ENCODE peak calls at places on chromosome 21, in five cellular contexts. One of them, this sample, is unnamed.
A peak's percentile ranks its signal among the peaks of the same experiment; 100 is the strongest.

GRCh38 chr21:46675595-46676280 is 40.3 kb downstream of the PRMT2 start:
- DNase-seq in NB4: no peak
- DNase-seq in cardiac muscle cell: peak; percentile 15
- DNase-seq in brain microvascular endothelial cell: no peak
- DNase-seq in fibroblast of mammary gland: no peak
- DNase-seq in this sample: no peak

GRCh38 chr21:46129846-46130651 is 25.3 kb downstream of the FTCD start:
- DNase-seq in NB4: no peak
- DNase-seq in cardiac muscle cell: no peak
- DNase-seq in brain microvascular endothelial cell: no peak
- DNase-seq in fibroblast of mammary gland: peak; percentile 19
- DNase-seq in this sample: no peak

GRCh38 chr21:38771536-38771935 is 34.2 kb upstream of the ETS2 start:
- DNase-seq in NB4: no peak
- DNase-seq in cardiac muscle cell: no peak
- DNase-seq in brain microvascular endothelial cell: no peak
- DNase-seq in fibroblast of mammary gland: no peak
- DNase-seq in this sample: no peak

GRCh38 chr21:41547111-41547510 is 39.2 kb upstream of the TMPRSS2 start:
- DNase-seq in NB4: no peak
- DNase-seq in cardiac muscle cell: no peak
- DNase-seq in brain microvascular endothelial cell: no peak
- DNase-seq in fibroblast of mammary gland: no peak
- DNase-seq in this sample: no peak

GRCh38 chr21:39332175-39332574 is 16.7 kb downstream of the HMGN1 start:
- DNase-seq in NB4: no peak
- DNase-seq in cardiac muscle cell: no peak
- DNase-seq in brain microvascular endothelial cell: no peak
- DNase-seq in fibroblast of mammary gland: no peak
- DNase-seq in this sample: no peak

GRCh38 chr21:39593522-39593921 is 19.2 kb upstream of the B3GALT5 start:
- DNase-seq in NB4: no peak
- DNase-seq in cardiac muscle cell: no peak
- DNase-seq in brain microvascular endothelial cell: no peak
- DNase-seq in fibroblast of mammary gland: no peak
- DNase-seq in this sample: no peak

GRCh38 chr21:38839683-38840286 is 34.1 kb downstream of the ETS2 start:
- DNase-seq in NB4: peak; percentile 55
- DNase-seq in cardiac muscle cell: peak; percentile 94
- DNase-seq in brain microvascular endothelial cell: peak; percentile 94
- DNase-seq in fibroblast of mammary gland: peak; percentile 97
- DNase-seq in this sample: no peak

GRCh38 chr21:41612674-41613250 is 104.8 kb upstream of the TMPRSS2 start:
- DNase-seq in NB4: peak; percentile 45
- DNase-seq in cardiac muscle cell: peak; percentile 97
- DNase-seq in brain microvascular endothelial cell: peak; percentile 42
- DNase-seq in fibroblast of mammary gland: peak; percentile 95
- DNase-seq in this sample: peak; percentile 72

GRCh38 chr21:18499761-18500376 is 96.3 kb upstream of the TMPRSS15 start:
- DNase-seq in NB4: peak; percentile 56
- DNase-seq in cardiac muscle cell: peak; percentile 50
- DNase-seq in brain microvascular endothelial cell: peak; percentile 44
- DNase-seq in fibroblast of mammary gland: peak; percentile 48
- DNase-seq in this sample: peak; percentile 67

GRCh38 chr21:29130234-29130993 is at the start of gene MAP3K7CL:
- DNase-seq in NB4: no peak
- DNase-seq in cardiac muscle cell: peak; percentile 98
- DNase-seq in brain microvascular endothelial cell: peak; percentile 100
- DNase-seq in fibroblast of mammary gland: peak; percentile 100
- DNase-seq in this sample: no peak

GRCh38 chr21:38989745-38990423 is 184.2 kb downstream of the ETS2 start:
- DNase-seq in NB4: no peak
- DNase-seq in cardiac muscle cell: peak; percentile 93
- DNase-seq in brain microvascular endothelial cell: peak; percentile 85
- DNase-seq in fibroblast of mammary gland: peak; percentile 92
- DNase-seq in this sample: peak; percentile 19

DNA sequence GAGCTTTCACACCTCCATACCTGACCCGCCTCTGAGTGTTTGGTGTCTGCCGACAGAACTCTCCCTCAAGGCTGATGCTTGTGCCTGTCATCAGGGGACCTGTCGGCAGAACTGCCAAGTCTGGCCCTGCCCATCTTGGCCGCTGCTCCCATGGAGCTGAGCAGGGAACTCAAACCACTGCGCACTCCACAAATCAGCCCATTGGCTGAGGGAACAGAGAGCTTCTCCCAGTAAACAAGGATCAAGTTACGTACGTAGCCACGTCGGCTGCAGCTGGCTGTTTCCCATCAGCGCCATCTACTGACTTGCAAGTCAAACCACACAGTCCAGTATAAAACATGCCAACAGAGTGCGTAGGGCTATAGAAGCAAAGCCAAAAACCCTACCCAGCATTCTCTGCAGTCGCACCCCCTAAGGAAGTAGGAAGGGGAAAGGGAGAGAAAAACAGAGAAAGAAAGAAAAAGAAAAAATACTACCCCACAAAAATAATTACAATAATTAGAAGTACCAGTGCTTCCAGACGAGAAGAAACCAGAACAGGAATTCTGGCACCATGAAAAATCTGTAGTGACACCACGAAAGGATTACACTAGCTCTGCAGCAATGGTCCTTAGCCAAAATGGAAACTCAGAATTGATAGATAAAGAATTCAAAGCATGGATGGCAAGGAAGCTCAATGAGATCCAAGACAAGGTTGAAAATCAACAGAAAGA is 13.1 kb downstream of the KRTAP13-1 start:
- DNase-seq in NB4: peak; percentile 69
- DNase-seq in cardiac muscle cell: peak; percentile 72
- DNase-seq in brain microvascular endothelial cell: peak; percentile 47
- DNase-seq in fibroblast of mammary gland: peak; percentile 84
- DNase-seq in this sample: peak; percentile 46
- TF ChIP-seq CTCF in NB4: peak; percentile 59
- TF ChIP-seq CTCF in cardiac muscle cell: peak; percentile 41
- TF ChIP-seq CTCF in brain microvascular endothelial cell: peak; percentile 70
- TF ChIP-seq CTCF in fibroblast of mammary gland: peak; percentile 50
- TF ChIP-seq CTCF in this sample: peak; percentile 70

GRCh38 chr21:42820513-42821465 is 58.5 kb downstream of the WDR4 start:
- DNase-seq in NB4: no peak
- DNase-seq in cardiac muscle cell: no peak
- DNase-seq in brain microvascular endothelial cell: no peak
- DNase-seq in fibroblast of mammary gland: no peak
- DNase-seq in this sample: no peak
- TF ChIP-seq CTCF in NB4: no peak
- TF ChIP-seq CTCF in cardiac muscle cell: no peak
- TF ChIP-seq CTCF in brain microvascular endothelial cell: no peak
- TF ChIP-seq CTCF in fibroblast of mammary gland: no peak
- TF ChIP-seq CTCF in this sample: no peak

GRCh38 chr21:20445971-20446370 is 552.2 kb upstream of the NCAM2 start:
- DNase-seq in NB4: no peak
- DNase-seq in cardiac muscle cell: no peak
- DNase-seq in brain microvascular endothelial cell: no peak
- DNase-seq in fibroblast of mammary gland: peak; percentile 3
- DNase-seq in this sample: no peak

DNA sequence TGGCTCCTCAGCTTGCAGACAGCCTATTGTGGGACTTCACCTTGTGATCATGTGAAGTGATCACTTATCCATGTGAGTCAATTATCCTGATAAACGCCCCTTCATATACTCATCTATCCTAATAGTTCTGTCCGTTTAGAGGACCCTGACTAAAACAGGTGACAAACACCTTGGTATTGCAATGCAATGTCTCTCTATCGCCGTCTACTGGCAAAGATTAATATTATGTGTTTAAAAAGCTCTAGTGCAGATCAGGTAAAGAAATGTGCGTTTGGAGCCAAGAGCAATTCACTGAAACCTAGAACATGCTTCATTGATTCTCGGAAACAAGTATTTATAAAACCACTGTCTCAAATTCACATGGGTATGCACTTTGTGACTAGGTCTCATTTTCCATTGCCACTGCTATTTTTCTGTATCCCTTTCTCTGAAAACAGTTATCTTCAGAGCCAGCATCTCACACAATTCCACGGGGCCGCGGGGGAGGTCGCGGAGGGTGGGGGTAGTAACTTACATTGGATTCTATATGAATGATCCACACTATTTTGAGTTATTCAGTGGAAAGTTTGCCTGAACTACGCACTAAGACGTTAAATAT is 554.6 kb upstream of the NCAM2 start:
- DNase-seq in NB4: peak; percentile 40
- DNase-seq in cardiac muscle cell: no peak
- DNase-seq in brain microvascular endothelial cell: no peak
- DNase-seq in fibroblast of mammary gland: no peak
- DNase-seq in this sample: no peak
- TF ChIP-seq CTCF in NB4: peak; percentile 52
- TF ChIP-seq CTCF in cardiac muscle cell: no peak
- TF ChIP-seq CTCF in brain microvascular endothelial cell: peak; percentile 37
- TF ChIP-seq CTCF in fibroblast of mammary gland: peak; percentile 31
- TF ChIP-seq CTCF in this sample: peak; percentile 75

DNA sequence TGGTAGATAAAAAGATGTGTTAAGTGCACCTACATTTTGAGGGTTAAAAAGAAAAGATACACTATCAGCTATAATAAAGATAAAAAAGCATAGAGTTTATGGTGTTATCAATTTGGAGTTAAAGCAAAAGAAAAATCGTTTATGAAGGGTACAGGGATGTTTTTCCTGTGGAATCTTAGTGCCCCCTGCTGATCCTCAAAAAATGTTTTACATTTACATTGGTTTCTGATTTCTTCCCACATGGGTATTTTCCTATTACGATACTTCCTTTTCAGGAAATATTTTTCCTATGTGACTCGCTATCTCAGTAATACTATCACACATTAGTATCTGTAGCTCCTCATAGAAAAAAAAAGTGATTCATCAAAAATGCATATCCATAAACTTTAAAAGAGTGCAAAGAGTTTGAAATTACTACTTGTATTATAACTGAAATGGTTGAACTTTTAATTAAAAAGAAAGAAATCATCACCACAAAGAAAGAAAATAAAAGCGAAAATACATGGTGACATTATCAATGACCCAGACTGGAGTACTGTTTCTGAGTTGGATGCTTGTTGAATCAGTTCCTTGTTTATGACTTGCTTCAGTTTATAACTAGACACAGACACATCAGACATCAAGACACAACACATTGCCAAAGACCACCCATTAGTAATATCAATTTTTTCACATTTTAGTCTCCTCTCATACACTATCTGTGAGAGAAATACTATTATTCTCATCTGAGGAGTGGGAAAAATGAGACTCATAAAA is 293.2 kb downstream of the MRPL39 start:
- DNase-seq in NB4: peak; percentile 16
- DNase-seq in cardiac muscle cell: peak; percentile 57
- DNase-seq in brain microvascular endothelial cell: peak; percentile 18
- DNase-seq in fibroblast of mammary gland: peak; percentile 66
- DNase-seq in this sample: no peak
- TF ChIP-seq CTCF in NB4: no peak
- TF ChIP-seq CTCF in cardiac muscle cell: peak; percentile 43
- TF ChIP-seq CTCF in brain microvascular endothelial cell: peak; percentile 26
- TF ChIP-seq CTCF in fibroblast of mammary gland: peak; percentile 54
- TF ChIP-seq CTCF in this sample: no peak

GRCh38 chr21:36664678-36665022 is 34.3 kb upstream of the SIM2 start:
- DNase-seq in NB4: no peak
- DNase-seq in cardiac muscle cell: no peak
- DNase-seq in brain microvascular endothelial cell: no peak
- DNase-seq in fibroblast of mammary gland: no peak
- DNase-seq in this sample: no peak

GRCh38 chr21:36658926-36659325 is 40.0 kb upstream of the SIM2 start:
- DNase-seq in NB4: no peak
- DNase-seq in cardiac muscle cell: no peak
- DNase-seq in brain microvascular endothelial cell: no peak
- DNase-seq in fibroblast of mammary gland: no peak
- DNase-seq in this sample: no peak

GRCh38 chr21:36663033-36663855 is 35.7 kb upstream of the SIM2 start:
- DNase-seq in NB4: no peak
- DNase-seq in cardiac muscle cell: peak; percentile 21
- DNase-seq in brain microvascular endothelial cell: no peak
- DNase-seq in fibroblast of mammary gland: peak; percentile 33
- DNase-seq in this sample: no peak

GRCh38 chr21:36657999-36658398 is 40.9 kb upstream of the SIM2 start:
- DNase-seq in NB4: no peak
- DNase-seq in cardiac muscle cell: no peak
- DNase-seq in brain microvascular endothelial cell: no peak
- DNase-seq in fibroblast of mammary gland: no peak
- DNase-seq in this sample: no peak

GRCh38 chr21:36661511-36662309 is 37.2 kb upstream of the SIM2 start:
- DNase-seq in NB4: peak; percentile 14
- DNase-seq in cardiac muscle cell: peak; percentile 45
- DNase-seq in brain microvascular endothelial cell: peak; percentile 35
- DNase-seq in fibroblast of mammary gland: peak; percentile 39
- DNase-seq in this sample: peak; percentile 33
- TF ChIP-seq CTCF in NB4: no peak
- TF ChIP-seq CTCF in cardiac muscle cell: peak; percentile 59
- TF ChIP-seq CTCF in brain microvascular endothelial cell: peak; percentile 74
- TF ChIP-seq CTCF in fibroblast of mammary gland: peak; percentile 51
- TF ChIP-seq CTCF in this sample: peak; percentile 59

GRCh38 chr21:31860851-31861250 is 12.0 kb upstream of the HUNK start:
- DNase-seq in NB4: no peak
- DNase-seq in cardiac muscle cell: no peak
- DNase-seq in brain microvascular endothelial cell: no peak
- DNase-seq in fibroblast of mammary gland: no peak
- DNase-seq in this sample: no peak

GRCh38 chr21:31862078-31862477 is 10.7 kb upstream of the HUNK start:
- DNase-seq in NB4: no peak
- DNase-seq in cardiac muscle cell: no peak
- DNase-seq in brain microvascular endothelial cell: no peak
- DNase-seq in fibroblast of mammary gland: no peak
- DNase-seq in this sample: no peak

GRCh38 chr21:31855180-31855579 is 17.6 kb upstream of the HUNK start:
- DNase-seq in NB4: no peak
- DNase-seq in cardiac muscle cell: no peak
- DNase-seq in brain microvascular endothelial cell: no peak
- DNase-seq in fibroblast of mammary gland: no peak
- DNase-seq in this sample: no peak

GRCh38 chr21:31857096-31857495 is 15.7 kb upstream of the HUNK start:
- DNase-seq in NB4: no peak
- DNase-seq in cardiac muscle cell: no peak
- DNase-seq in brain microvascular endothelial cell: no peak
- DNase-seq in fibroblast of mammary gland: no peak
- DNase-seq in this sample: no peak
- TF ChIP-seq CTCF in NB4: no peak
- TF ChIP-seq CTCF in cardiac muscle cell: no peak
- TF ChIP-seq CTCF in brain microvascular endothelial cell: no peak
- TF ChIP-seq CTCF in fibroblast of mammary gland: no peak
- TF ChIP-seq CTCF in this sample: no peak

GRCh38 chr21:23016617-23017016 is 2018.4 kb downstream of the NCAM2 start:
- DNase-seq in NB4: peak; percentile 30
- DNase-seq in cardiac muscle cell: no peak
- DNase-seq in brain microvascular endothelial cell: no peak
- DNase-seq in fibroblast of mammary gland: no peak
- DNase-seq in this sample: peak; percentile 3
- TF ChIP-seq CTCF in NB4: peak; percentile 33
- TF ChIP-seq CTCF in cardiac muscle cell: no peak
- TF ChIP-seq CTCF in brain microvascular endothelial cell: no peak
- TF ChIP-seq CTCF in fibroblast of mammary gland: no peak
- TF ChIP-seq CTCF in this sample: peak; percentile 46

GRCh38 chr21:23789864-23790263 is 1817.4 kb downstream of the MRPL39 start:
- DNase-seq in NB4: no peak
- DNase-seq in cardiac muscle cell: no peak
- DNase-seq in brain microvascular endothelial cell: no peak
- DNase-seq in fibroblast of mammary gland: no peak
- DNase-seq in this sample: no peak
- TF ChIP-seq CTCF in NB4: no peak
- TF ChIP-seq CTCF in cardiac muscle cell: no peak
- TF ChIP-seq CTCF in brain microvascular endothelial cell: no peak
- TF ChIP-seq CTCF in fibroblast of mammary gland: no peak
- TF ChIP-seq CTCF in this sample: no peak

This sample was measured in neural crest cell.